ENCODE peak calls at places on chromosomes 12 and 14, in seven cellular contexts. One of them, this sample, is unnamed.

GRCh38 chr14:79549515-79549914 is 661.8 kb downstream of the DIO2 start:
- DNase-seq in NCI-H1417: no peak
- DNase-seq in NCI-H510A treated with DMSO at 0.1 percent for 48 hours: no peak
- DNase-seq in activated CD8-positive, alpha-beta T cell treated with anti-CD3 and anti-CD28 coated beads for 36 hours: no peak
- DNase-seq in cardiac muscle cell: no peak
- DNase-seq in stimulated activated naive B cell treated with anti-CD40 and anti-IgM and Interleukin-4, amounts not matched to agents 10 μg/mL and 1 μg/mL and 100 μg/mL, for 72 hours: no peak
- DNase-seq in astrocyte of the hippocampus: no peak
- DNase-seq in this sample: no peak

GRCh38 chr12:73973486-73973885 is 564.1 kb upstream of the ATXN7L3B start:
- DNase-seq in NCI-H510A treated with DMSO at 0.1 percent for 48 hours: no peak
- DNase-seq in cardiac muscle cell: no peak
- DNase-seq in activated CD8-positive, alpha-beta T cell treated with anti-CD3 and anti-CD28 coated beads for 36 hours: no peak
- DNase-seq in stimulated activated naive B cell treated with anti-CD40 and anti-IgM and Interleukin-4, amounts not matched to agents 10 μg/mL and 1 μg/mL and 100 μg/mL, for 72 hours: no peak
- DNase-seq in NCI-H1417: no peak
- DNase-seq in astrocyte of the hippocampus: no peak
- DNase-seq in this sample: no peak

GRCh38 chr14:55107766-55108554 is 21.1 kb upstream of the LGALS3 start:
- DNase-seq in NCI-H510A treated with DMSO at 0.1 percent for 48 hours: no peak
- DNase-seq in cardiac muscle cell: peak
- DNase-seq in astrocyte of the hippocampus: peak
- DNase-seq in NCI-H1417: no peak
- DNase-seq in activated CD8-positive, alpha-beta T cell treated with anti-CD3 and anti-CD28 coated beads for 36 hours: peak
- DNase-seq in stimulated activated naive B cell treated with anti-CD40 and anti-IgM and Interleukin-4, amounts not matched to agents 10 μg/mL and 1 μg/mL and 100 μg/mL, for 72 hours: no peak
- DNase-seq in this sample: no peak

GRCh38 chr14:64823305-64823985 is 56.3 kb downstream of the SPTB start:
- DNase-seq in cardiac muscle cell: peak
- DNase-seq in astrocyte of the hippocampus: peak
- DNase-seq in NCI-H510A treated with DMSO at 0.1 percent for 48 hours: peak
- DNase-seq in activated CD8-positive, alpha-beta T cell treated with anti-CD3 and anti-CD28 coated beads for 36 hours: peak
- DNase-seq in NCI-H1417: peak
- DNase-seq in stimulated activated naive B cell treated with anti-CD40 and anti-IgM and Interleukin-4, amounts not matched to agents 10 μg/mL and 1 μg/mL and 100 μg/mL, for 72 hours: peak
- DNase-seq in this sample: peak

GRCh38 chr12:104295954-104296353 is 7.6 kb upstream of the EID3 start:
- DNase-seq in activated CD8-positive, alpha-beta T cell treated with anti-CD3 and anti-CD28 coated beads for 36 hours: no peak
- DNase-seq in astrocyte of the hippocampus: no peak
- DNase-seq in NCI-H510A treated with DMSO at 0.1 percent for 48 hours: no peak
- DNase-seq in cardiac muscle cell: no peak
- DNase-seq in NCI-H1417: no peak
- DNase-seq in stimulated activated naive B cell treated with anti-CD40 and anti-IgM and Interleukin-4, amounts not matched to agents 10 μg/mL and 1 μg/mL and 100 μg/mL, for 72 hours: no peak
- DNase-seq in this sample: no peak

GRCh38 chr12:130053641-130054040 is 108.6 kb upstream of the FZD10 start:
- DNase-seq in cardiac muscle cell: no peak
- DNase-seq in NCI-H1417: peak
- DNase-seq in astrocyte of the hippocampus: no peak
- DNase-seq in activated CD8-positive, alpha-beta T cell treated with anti-CD3 and anti-CD28 coated beads for 36 hours: no peak
- DNase-seq in stimulated activated naive B cell treated with anti-CD40 and anti-IgM and Interleukin-4, amounts not matched to agents 10 μg/mL and 1 μg/mL and 100 μg/mL, for 72 hours: no peak
- DNase-seq in NCI-H510A treated with DMSO at 0.1 percent for 48 hours: peak
- DNase-seq in this sample: peak

GRCh38 chr14:100825691-100826331 is at the start of gene MEG3:
- DNase-seq in astrocyte of the hippocampus: peak
- DNase-seq in NCI-H1417: no peak
- DNase-seq in activated CD8-positive, alpha-beta T cell treated with anti-CD3 and anti-CD28 coated beads for 36 hours: no peak
- DNase-seq in NCI-H510A treated with DMSO at 0.1 percent for 48 hours: no peak
- DNase-seq in stimulated activated naive B cell treated with anti-CD40 and anti-IgM and Interleukin-4, amounts not matched to agents 10 μg/mL and 1 μg/mL and 100 μg/mL, for 72 hours: no peak
- DNase-seq in cardiac muscle cell: peak
- DNase-seq in this sample: no peak

GRCh38 chr14:70192915-70193314 is 4.2 kb upstream of the SLC8A3 start:
- DNase-seq in activated CD8-positive, alpha-beta T cell treated with anti-CD3 and anti-CD28 coated beads for 36 hours: no peak
- DNase-seq in stimulated activated naive B cell treated with anti-CD40 and anti-IgM and Interleukin-4, amounts not matched to agents 10 μg/mL and 1 μg/mL and 100 μg/mL, for 72 hours: no peak
- DNase-seq in NCI-H1417: no peak
- DNase-seq in astrocyte of the hippocampus: no peak
- DNase-seq in NCI-H510A treated with DMSO at 0.1 percent for 48 hours: no peak
- DNase-seq in cardiac muscle cell: no peak
- DNase-seq in this sample: no peak

GRCh38 chr14:105862581-105863239 is 336.3 kb downstream of the TMEM121 start:
- DNase-seq in activated CD8-positive, alpha-beta T cell treated with anti-CD3 and anti-CD28 coated beads for 36 hours: no peak
- DNase-seq in NCI-H510A treated with DMSO at 0.1 percent for 48 hours: no peak
- DNase-seq in NCI-H1417: no peak
- DNase-seq in cardiac muscle cell: no peak
- DNase-seq in astrocyte of the hippocampus: no peak
- DNase-seq in stimulated activated naive B cell treated with anti-CD40 and anti-IgM and Interleukin-4, amounts not matched to agents 10 μg/mL and 1 μg/mL and 100 μg/mL, for 72 hours: no peak
- DNase-seq in this sample: no peak

GRCh38 chr14:93430319-93430801 is 379 bp upstream of the UNC79 start:
- DNase-seq in cardiac muscle cell: peak
- DNase-seq in astrocyte of the hippocampus: peak
- DNase-seq in NCI-H510A treated with DMSO at 0.1 percent for 48 hours: peak
- DNase-seq in NCI-H1417: peak
- DNase-seq in stimulated activated naive B cell treated with anti-CD40 and anti-IgM and Interleukin-4, amounts not matched to agents 10 μg/mL and 1 μg/mL and 100 μg/mL, for 72 hours: no peak
- DNase-seq in activated CD8-positive, alpha-beta T cell treated with anti-CD3 and anti-CD28 coated beads for 36 hours: no peak
- DNase-seq in this sample: peak

GRCh38 chr12:18882690-18883089 is 144.8 kb downstream of the CAPZA3 start:
- DNase-seq in cardiac muscle cell: no peak
- DNase-seq in activated CD8-positive, alpha-beta T cell treated with anti-CD3 and anti-CD28 coated beads for 36 hours: no peak
- DNase-seq in stimulated activated naive B cell treated with anti-CD40 and anti-IgM and Interleukin-4, amounts not matched to agents 10 μg/mL and 1 μg/mL and 100 μg/mL, for 72 hours: no peak
- DNase-seq in NCI-H1417: no peak
- DNase-seq in astrocyte of the hippocampus: no peak
- DNase-seq in NCI-H510A treated with DMSO at 0.1 percent for 48 hours: no peak
- DNase-seq in this sample: no peak

GRCh38 chr12:126069549-126070165 is 1004.4 kb downstream of the AACS start:
- DNase-seq in NCI-H510A treated with DMSO at 0.1 percent for 48 hours: peak
- DNase-seq in activated CD8-positive, alpha-beta T cell treated with anti-CD3 and anti-CD28 coated beads for 36 hours: peak
- DNase-seq in stimulated activated naive B cell treated with anti-CD40 and anti-IgM and Interleukin-4, amounts not matched to agents 10 μg/mL and 1 μg/mL and 100 μg/mL, for 72 hours: peak
- DNase-seq in NCI-H1417: peak
- DNase-seq in cardiac muscle cell: peak
- DNase-seq in astrocyte of the hippocampus: peak
- DNase-seq in this sample: peak

GRCh38 chr14:85576848-85577541 is 47.1 kb downstream of the FLRT2 start:
- DNase-seq in NCI-H1417: no peak
- DNase-seq in cardiac muscle cell: no peak
- DNase-seq in astrocyte of the hippocampus: no peak
- DNase-seq in stimulated activated naive B cell treated with anti-CD40 and anti-IgM and Interleukin-4, amounts not matched to agents 10 μg/mL and 1 μg/mL and 100 μg/mL, for 72 hours: no peak
- DNase-seq in NCI-H510A treated with DMSO at 0.1 percent for 48 hours: no peak
- DNase-seq in activated CD8-positive, alpha-beta T cell treated with anti-CD3 and anti-CD28 coated beads for 36 hours: no peak
- DNase-seq in this sample: no peak

GRCh38 chr12:48164456-48164855 is 7.1 kb upstream of the ASB8 start:
- DNase-seq in astrocyte of the hippocampus: no peak
- DNase-seq in NCI-H510A treated with DMSO at 0.1 percent for 48 hours: no peak
- DNase-seq in NCI-H1417: no peak
- DNase-seq in activated CD8-positive, alpha-beta T cell treated with anti-CD3 and anti-CD28 coated beads for 36 hours: no peak
- DNase-seq in stimulated activated naive B cell treated with anti-CD40 and anti-IgM and Interleukin-4, amounts not matched to agents 10 μg/mL and 1 μg/mL and 100 μg/mL, for 72 hours: no peak
- DNase-seq in cardiac muscle cell: no peak
- DNase-seq in this sample: no peak

GRCh38 chr12:42130670-42131402 is 13.8 kb downstream of the GXYLT1 start:
- DNase-seq in stimulated activated naive B cell treated with anti-CD40 and anti-IgM and Interleukin-4, amounts not matched to agents 10 μg/mL and 1 μg/mL and 100 μg/mL, for 72 hours: no peak
- DNase-seq in cardiac muscle cell: peak
- DNase-seq in NCI-H1417: no peak
- DNase-seq in NCI-H510A treated with DMSO at 0.1 percent for 48 hours: no peak
- DNase-seq in activated CD8-positive, alpha-beta T cell treated with anti-CD3 and anti-CD28 coated beads for 36 hours: no peak
- DNase-seq in astrocyte of the hippocampus: peak
- DNase-seq in this sample: no peak

GRCh38 chr14:92850492-92850891 is 56.4 kb downstream of the GOLGA5 start:
- DNase-seq in NCI-H1417: no peak
- DNase-seq in activated CD8-positive, alpha-beta T cell treated with anti-CD3 and anti-CD28 coated beads for 36 hours: no peak
- DNase-seq in astrocyte of the hippocampus: peak
- DNase-seq in stimulated activated naive B cell treated with anti-CD40 and anti-IgM and Interleukin-4, amounts not matched to agents 10 μg/mL and 1 μg/mL and 100 μg/mL, for 72 hours: no peak
- DNase-seq in NCI-H510A treated with DMSO at 0.1 percent for 48 hours: no peak
- DNase-seq in cardiac muscle cell: no peak
- DNase-seq in this sample: no peak

GRCh38 chr14:77681196-77682157 is 26.3 kb downstream of the ALKBH1 start:
- DNase-seq in cardiac muscle cell: no peak
- DNase-seq in NCI-H1417: peak
- DNase-seq in activated CD8-positive, alpha-beta T cell treated with anti-CD3 and anti-CD28 coated beads for 36 hours: no peak
- DNase-seq in astrocyte of the hippocampus: peak
- DNase-seq in stimulated activated naive B cell treated with anti-CD40 and anti-IgM and Interleukin-4, amounts not matched to agents 10 μg/mL and 1 μg/mL and 100 μg/mL, for 72 hours: no peak
- DNase-seq in NCI-H510A treated with DMSO at 0.1 percent for 48 hours: peak
- DNase-seq in this sample: peak

GRCh38 chr12:103495158-103495782 is 498 bp downstream of the C12orf42 start:
- DNase-seq in NCI-H1417: peak
- DNase-seq in astrocyte of the hippocampus: peak
- DNase-seq in activated CD8-positive, alpha-beta T cell treated with anti-CD3 and anti-CD28 coated beads for 36 hours: peak
- DNase-seq in stimulated activated naive B cell treated with anti-CD40 and anti-IgM and Interleukin-4, amounts not matched to agents 10 μg/mL and 1 μg/mL and 100 μg/mL, for 72 hours: peak
- DNase-seq in NCI-H510A treated with DMSO at 0.1 percent for 48 hours: peak
- DNase-seq in cardiac muscle cell: no peak
- DNase-seq in this sample: peak

GRCh38 chr12:78241472-78241871 is 410.8 kb downstream of the NAV3 start:
- DNase-seq in NCI-H510A treated with DMSO at 0.1 percent for 48 hours: peak
- DNase-seq in cardiac muscle cell: no peak
- DNase-seq in astrocyte of the hippocampus: peak
- DNase-seq in NCI-H1417: peak
- DNase-seq in stimulated activated naive B cell treated with anti-CD40 and anti-IgM and Interleukin-4, amounts not matched to agents 10 μg/mL and 1 μg/mL and 100 μg/mL, for 72 hours: no peak
- DNase-seq in activated CD8-positive, alpha-beta T cell treated with anti-CD3 and anti-CD28 coated beads for 36 hours: no peak
- DNase-seq in this sample: no peak

This sample was measured in COR-L47.